ENCODE peak calls at places on chromosomes 11 and 22, in ten cellular contexts. One of them, this sample, is unnamed.

GRCh38 chr11:561148-562003 is 606 bp downstream of the RASSF7 start:
- DNase-seq in NCI-H1436: no peak
- DNase-seq in CD4-positive, alpha-beta T cell: no peak
- DNase-seq in DMS53: peak; percentile 97
- DNase-seq in BE2C: no peak
- DNase-seq in colonic mucosa: peak; percentile 92
- DNase-seq in iris pigment epithelial cell: peak; percentile 11
- DNase-seq in IMR-90: no peak
- DNase-seq in D341Med: no peak
- DNase-seq in G401: no peak
- DNase-seq in this sample: no peak

GRCh38 chr22:37244114-37244921 is at the start of gene RAC2:
- DNase-seq in D341Med: no peak
- DNase-seq in iris pigment epithelial cell: peak; percentile 78
- DNase-seq in colonic mucosa: peak; percentile 88
- DNase-seq in DMS53: peak; percentile 10
- DNase-seq in CD4-positive, alpha-beta T cell: peak; percentile 85
- DNase-seq in IMR-90: peak; percentile 57
- DNase-seq in BE2C: peak; percentile 62
- DNase-seq in NCI-H1436: peak; percentile 67
- DNase-seq in G401: no peak
- DNase-seq in this sample: no peak

GRCh38 chr11:117564321-117564720 is 232.7 kb downstream of the DSCAML1 start:
- DNase-seq in G401: no peak
- DNase-seq in CD4-positive, alpha-beta T cell: no peak
- DNase-seq in iris pigment epithelial cell: no peak
- DNase-seq in DMS53: no peak
- DNase-seq in NCI-H1436: no peak
- DNase-seq in BE2C: no peak
- DNase-seq in colonic mucosa: no peak
- DNase-seq in IMR-90: no peak
- DNase-seq in D341Med: no peak
- DNase-seq in this sample: no peak

GRCh38 chr22:36759481-36760159 is 16.3 kb downstream of the IFT27 start:
- DNase-seq in CD4-positive, alpha-beta T cell: no peak
- DNase-seq in G401: no peak
- DNase-seq in D341Med: no peak
- DNase-seq in IMR-90: no peak
- DNase-seq in DMS53: no peak
- DNase-seq in BE2C: no peak
- DNase-seq in NCI-H1436: no peak
- DNase-seq in colonic mucosa: no peak
- DNase-seq in iris pigment epithelial cell: no peak
- DNase-seq in this sample: no peak

GRCh38 chr11:82718307-82718706 is 15.4 kb downstream of the FAM181B start:
- DNase-seq in IMR-90: peak; percentile 49
- DNase-seq in G401: peak; percentile 74
- DNase-seq in CD4-positive, alpha-beta T cell: no peak
- DNase-seq in NCI-H1436: peak; percentile 30
- DNase-seq in DMS53: peak; percentile 83
- DNase-seq in colonic mucosa: no peak
- DNase-seq in iris pigment epithelial cell: peak; percentile 57
- DNase-seq in D341Med: peak; percentile 68
- DNase-seq in BE2C: peak; percentile 45
- DNase-seq in this sample: no peak

GRCh38 chr22:23245045-23245798 is 64.9 kb downstream of the BCR start:
- DNase-seq in IMR-90: peak; percentile 55
- DNase-seq in colonic mucosa: no peak
- DNase-seq in CD4-positive, alpha-beta T cell: no peak
- DNase-seq in BE2C: no peak
- DNase-seq in G401: no peak
- DNase-seq in NCI-H1436: no peak
- DNase-seq in iris pigment epithelial cell: peak; percentile 57
- DNase-seq in DMS53: no peak
- DNase-seq in D341Med: no peak
- DNase-seq in this sample: no peak

GRCh38 chr22:29041408-29041807 is 20.2 kb downstream of the C22orf31 start:
- DNase-seq in iris pigment epithelial cell: peak; percentile 83
- DNase-seq in colonic mucosa: no peak
- DNase-seq in IMR-90: peak; percentile 82
- DNase-seq in NCI-H1436: no peak
- DNase-seq in BE2C: no peak
- DNase-seq in CD4-positive, alpha-beta T cell: no peak
- DNase-seq in DMS53: no peak
- DNase-seq in G401: peak; percentile 50
- DNase-seq in D341Med: no peak
- DNase-seq in this sample: no peak

GRCh38 chr11:68978931-68979591 is 1.7 kb downstream of the MRGPRD start:
- DNase-seq in G401: no peak
- DNase-seq in DMS53: no peak
- DNase-seq in iris pigment epithelial cell: no peak
- DNase-seq in BE2C: peak; percentile 37
- DNase-seq in CD4-positive, alpha-beta T cell: no peak
- DNase-seq in D341Med: peak; percentile 17
- DNase-seq in IMR-90: no peak
- DNase-seq in NCI-H1436: no peak
- DNase-seq in colonic mucosa: no peak
- DNase-seq in this sample: no peak

GRCh38 chr22:30573594-30574094 is 821 bp downstream of the GAL3ST1 start:
- DNase-seq in NCI-H1436: no peak
- DNase-seq in G401: no peak
- DNase-seq in DMS53: peak; percentile 82
- DNase-seq in D341Med: no peak
- DNase-seq in IMR-90: no peak
- DNase-seq in iris pigment epithelial cell: no peak
- DNase-seq in BE2C: no peak
- DNase-seq in CD4-positive, alpha-beta T cell: no peak
- DNase-seq in colonic mucosa: peak; percentile 63
- DNase-seq in this sample: no peak

GRCh38 chr11:17531071-17531817 is 13.0 kb downstream of the USH1C start:
- DNase-seq in colonic mucosa: no peak
- DNase-seq in iris pigment epithelial cell: no peak
- DNase-seq in NCI-H1436: no peak
- DNase-seq in CD4-positive, alpha-beta T cell: no peak
- DNase-seq in G401: no peak
- DNase-seq in IMR-90: no peak
- DNase-seq in DMS53: peak; percentile 95
- DNase-seq in BE2C: no peak
- DNase-seq in D341Med: no peak
- DNase-seq in this sample: no peak

GRCh38 chr11:60968223-60968622 is 3.3 kb upstream of the CD6 start:
- DNase-seq in NCI-H1436: no peak
- DNase-seq in G401: no peak
- DNase-seq in BE2C: no peak
- DNase-seq in colonic mucosa: no peak
- DNase-seq in IMR-90: no peak
- DNase-seq in iris pigment epithelial cell: no peak
- DNase-seq in DMS53: no peak
- DNase-seq in D341Med: no peak
- DNase-seq in CD4-positive, alpha-beta T cell: no peak
- DNase-seq in this sample: no peak

GRCh38 chr11:17655682-17656081 is 63.7 kb upstream of the MYOD1 start:
- DNase-seq in colonic mucosa: no peak
- DNase-seq in D341Med: no peak
- DNase-seq in IMR-90: no peak
- DNase-seq in CD4-positive, alpha-beta T cell: no peak
- DNase-seq in G401: no peak
- DNase-seq in BE2C: no peak
- DNase-seq in DMS53: no peak
- DNase-seq in iris pigment epithelial cell: no peak
- DNase-seq in NCI-H1436: no peak
- DNase-seq in this sample: no peak

GRCh38 chr11:26522912-26523610 is 49.0 kb downstream of the MUC15 start:
- DNase-seq in CD4-positive, alpha-beta T cell: no peak
- DNase-seq in iris pigment epithelial cell: peak; percentile 47
- DNase-seq in G401: no peak
- DNase-seq in BE2C: no peak
- DNase-seq in colonic mucosa: no peak
- DNase-seq in D341Med: no peak
- DNase-seq in DMS53: peak; percentile 63
- DNase-seq in NCI-H1436: no peak
- DNase-seq in IMR-90: peak; percentile 6
- DNase-seq in this sample: no peak

GRCh38 chr22:48979482-48979881 is 848.2 kb downstream of the BRD1 start:
- DNase-seq in BE2C: no peak
- DNase-seq in colonic mucosa: no peak
- DNase-seq in NCI-H1436: peak; percentile 11
- DNase-seq in CD4-positive, alpha-beta T cell: no peak
- DNase-seq in G401: peak; percentile 36
- DNase-seq in DMS53: peak; percentile 3
- DNase-seq in iris pigment epithelial cell: no peak
- DNase-seq in D341Med: no peak
- DNase-seq in IMR-90: no peak
- DNase-seq in this sample: no peak

GRCh38 chr11:32456864-32457263 is 21.5 kb upstream of the WT1 start:
- DNase-seq in D341Med: no peak
- DNase-seq in DMS53: no peak
- DNase-seq in G401: no peak
- DNase-seq in iris pigment epithelial cell: no peak
- DNase-seq in IMR-90: no peak
- DNase-seq in BE2C: no peak
- DNase-seq in NCI-H1436: no peak
- DNase-seq in CD4-positive, alpha-beta T cell: no peak
- DNase-seq in colonic mucosa: no peak
- DNase-seq in this sample: no peak

GRCh38 chr22:25780673-25781072 is 38.7 kb downstream of the MYO18B start:
- DNase-seq in IMR-90: no peak
- DNase-seq in CD4-positive, alpha-beta T cell: no peak
- DNase-seq in DMS53: no peak
- DNase-seq in BE2C: peak; percentile 85
- DNase-seq in D341Med: peak; percentile 55
- DNase-seq in G401: no peak
- DNase-seq in colonic mucosa: no peak
- DNase-seq in NCI-H1436: peak; percentile 13
- DNase-seq in iris pigment epithelial cell: no peak
- DNase-seq in this sample: peak; percentile 38

GRCh38 chr11:74818283-74818946 is 69.8 kb downstream of the RNF169 start:
- DNase-seq in NCI-H1436: no peak
- DNase-seq in iris pigment epithelial cell: peak; percentile 29
- DNase-seq in DMS53: no peak
- DNase-seq in IMR-90: no peak
- DNase-seq in colonic mucosa: no peak
- DNase-seq in G401: no peak
- DNase-seq in BE2C: no peak
- DNase-seq in CD4-positive, alpha-beta T cell: no peak
- DNase-seq in D341Med: no peak
- DNase-seq in this sample: no peak

GRCh38 chr11:92767416-92767815 is 202.0 kb upstream of the MTNR1B start:
- DNase-seq in D341Med: no peak
- DNase-seq in IMR-90: no peak
- DNase-seq in G401: no peak
- DNase-seq in colonic mucosa: no peak
- DNase-seq in NCI-H1436: no peak
- DNase-seq in iris pigment epithelial cell: no peak
- DNase-seq in DMS53: no peak
- DNase-seq in BE2C: no peak
- DNase-seq in CD4-positive, alpha-beta T cell: no peak
- DNase-seq in this sample: no peak

GRCh38 chr11:69307871-69308381 is 14.0 kb downstream of the MYEOV start:
- DNase-seq in iris pigment epithelial cell: no peak
- DNase-seq in DMS53: no peak
- DNase-seq in CD4-positive, alpha-beta T cell: no peak
- DNase-seq in D341Med: no peak
- DNase-seq in NCI-H1436: no peak
- DNase-seq in BE2C: no peak
- DNase-seq in colonic mucosa: no peak
- DNase-seq in G401: no peak
- DNase-seq in IMR-90: no peak
- DNase-seq in this sample: no peak

GRCh38 chr11:65116370-65117205 is 913 bp downstream of the ZNHIT2 start:
- DNase-seq in CD4-positive, alpha-beta T cell: peak; percentile 67
- DNase-seq in DMS53: peak; percentile 85
- DNase-seq in IMR-90: peak; percentile 72
- DNase-seq in BE2C: no peak
- DNase-seq in colonic mucosa: peak; percentile 35
- DNase-seq in NCI-H1436: no peak
- DNase-seq in G401: no peak
- DNase-seq in iris pigment epithelial cell: peak; percentile 81
- DNase-seq in D341Med: no peak
- DNase-seq in this sample: no peak

GRCh38 chr11:8033791-8034585 is 46.9 kb downstream of the EIF3F start:
- DNase-seq in IMR-90: no peak
- DNase-seq in D341Med: no peak
- DNase-seq in BE2C: no peak
- DNase-seq in colonic mucosa: no peak
- DNase-seq in iris pigment epithelial cell: no peak
- DNase-seq in G401: no peak
- DNase-seq in NCI-H1436: no peak
- DNase-seq in CD4-positive, alpha-beta T cell: no peak
- DNase-seq in DMS53: no peak
- DNase-seq in this sample: no peak

GRCh38 chr22:33842421-33843094 is 77.7 kb downstream of the LARGE1 start:
- DNase-seq in NCI-H1436: peak; percentile 14
- DNase-seq in CD4-positive, alpha-beta T cell: no peak
- DNase-seq in IMR-90: no peak
- DNase-seq in iris pigment epithelial cell: no peak
- DNase-seq in BE2C: no peak
- DNase-seq in DMS53: peak; percentile 76
- DNase-seq in D341Med: no peak
- DNase-seq in colonic mucosa: no peak
- DNase-seq in G401: no peak
- DNase-seq in this sample: no peak

GRCh38 chr22:38513063-38513462 is 7.0 kb upstream of the DDX17 start:
- DNase-seq in iris pigment epithelial cell: no peak
- DNase-seq in IMR-90: no peak
- DNase-seq in DMS53: peak; percentile 39
- DNase-seq in NCI-H1436: no peak
- DNase-seq in CD4-positive, alpha-beta T cell: peak; percentile 46
- DNase-seq in D341Med: peak; percentile 59
- DNase-seq in G401: peak; percentile 29
- DNase-seq in BE2C: peak; percentile 45
- DNase-seq in colonic mucosa: no peak
- DNase-seq in this sample: no peak

GRCh38 chr22:38700271-38700788 is 413 bp downstream of the JOSD1 start:
- DNase-seq in colonic mucosa: peak; percentile 80
- DNase-seq in iris pigment epithelial cell: peak; percentile 52
- DNase-seq in CD4-positive, alpha-beta T cell: no peak
- DNase-seq in D341Med: no peak
- DNase-seq in NCI-H1436: peak; percentile 47
- DNase-seq in IMR-90: no peak
- DNase-seq in G401: peak; percentile 41
- DNase-seq in DMS53: peak; percentile 82
- DNase-seq in BE2C: peak; percentile 83
- DNase-seq in this sample: no peak

GRCh38 chr11:75839851-75840250 is 24.8 kb downstream of the UVRAG start:
- DNase-seq in IMR-90: no peak
- DNase-seq in G401: no peak
- DNase-seq in DMS53: no peak
- DNase-seq in CD4-positive, alpha-beta T cell: no peak
- DNase-seq in D341Med: no peak
- DNase-seq in iris pigment epithelial cell: peak; percentile 45
- DNase-seq in colonic mucosa: no peak
- DNase-seq in NCI-H1436: no peak
- DNase-seq in BE2C: no peak
- DNase-seq in this sample: no peak

GRCh38 chr11:15278129-15278528 is 163.4 kb downstream of the INSC start:
- DNase-seq in IMR-90: peak; percentile 29
- DNase-seq in D341Med: no peak
- DNase-seq in CD4-positive, alpha-beta T cell: no peak
- DNase-seq in DMS53: no peak
- DNase-seq in NCI-H1436: no peak
- DNase-seq in colonic mucosa: no peak
- DNase-seq in BE2C: no peak
- DNase-seq in iris pigment epithelial cell: peak; percentile 3
- DNase-seq in G401: no peak
- DNase-seq in this sample: no peak

GRCh38 chr11:59992420-59992819 is 24.6 kb upstream of the OOSP4B start:
- DNase-seq in colonic mucosa: no peak
- DNase-seq in G401: no peak
- DNase-seq in NCI-H1436: no peak
- DNase-seq in IMR-90: no peak
- DNase-seq in BE2C: no peak
- DNase-seq in CD4-positive, alpha-beta T cell: no peak
- DNase-seq in DMS53: no peak
- DNase-seq in iris pigment epithelial cell: no peak
- DNase-seq in D341Med: no peak
- DNase-seq in this sample: no peak

GRCh38 chr22:36425977-36426523 is 38.3 kb upstream of the MYH9 start:
- DNase-seq in DMS53: peak; percentile 38
- DNase-seq in G401: no peak
- DNase-seq in BE2C: no peak
- DNase-seq in IMR-90: peak; percentile 53
- DNase-seq in D341Med: no peak
- DNase-seq in NCI-H1436: no peak
- DNase-seq in CD4-positive, alpha-beta T cell: no peak
- DNase-seq in colonic mucosa: peak; percentile 44
- DNase-seq in iris pigment epithelial cell: peak; percentile 42
- DNase-seq in this sample: no peak